ENCODE peak calls at places on chromosomes 5 and 9, in seven cellular contexts. S is foreskin fibroblast, V is GM23338, K is tibial artery, B is heart left ventricle, J is LNCaP clone FGC, G is upper lobe of right lung. A is an unnamed sample.

GRCh38 chr5:134139891-134140469 is 25.5 kb downstream of the TCF7 start:
- DNase-seq in S (no peak), V (no peak), K (no peak), B (peak; percentile 2), J (no peak), G (peak; percentile 25), A (peak; percentile 38)

GRCh38 chr9:11946521-11946920 is 746.7 kb upstream of the TYRP1 start:
- DNase-seq in S (peak; percentile 72), V (no peak), K (no peak), B (no peak), J (no peak), G (no peak), A (no peak)

GRCh38 chr5:129097498-129098296 is 3.1 kb downstream of the ISOC1 start:
- DNase-seq in S (no peak), V (no peak), K (no peak), B (no peak), J (no peak), G (no peak), A (no peak)

GRCh38 chr5:2699231-2699630 is 52.2 kb downstream of the IRX2 start:
- DNase-seq in S (no peak), V (no peak), K (no peak), B (no peak), J (no peak), G (no peak), A (peak; percentile 67)

GRCh38 chr9:128104171-128104618 is 23.3 kb downstream of the PTGES2 start:
- DNase-seq in S (no peak), V (no peak), K (no peak), B (peak; percentile 8), J (no peak), G (no peak), A (no peak)

GRCh38 chr5:68046445-68046844 is 169.1 kb upstream of the PIK3R1 start:
- DNase-seq in S (peak; percentile 98), V (no peak), K (peak; percentile 80), B (no peak), J (no peak), G (no peak), A (no peak)

GRCh38 chr9:136740971-136741884 is 1.5 kb downstream of the LCN10 start:
- DNase-seq in S (peak; percentile 67), V (no peak), K (no peak), B (peak; percentile 62), J (no peak), G (no peak), A (no peak)

GRCh38 chr9:112784020-112784788 is 33.6 kb downstream of the SNX30 start:
- DNase-seq in S (peak; percentile 20), V (peak; percentile 73), K (no peak), B (no peak), J (no peak), G (no peak), A (no peak)

GRCh38 chr5:36654598-36654997 is 48.2 kb downstream of the SLC1A3 start:
- DNase-seq in S (no peak), V (no peak), K (no peak), B (no peak), J (no peak), G (no peak), A (no peak)

GRCh38 chr9:98314381-98315066 is 59.1 kb upstream of the TBC1D2 start:
- DNase-seq in S (peak; percentile 65), V (no peak), K (no peak), B (no peak), J (no peak), G (peak; percentile 82), A (no peak)

GRCh38 chr9:85064811-85065371 is 395.4 kb downstream of the NTRK2 start:
- DNase-seq in S (no peak), V (no peak), K (no peak), B (no peak), J (no peak), G (no peak), A (no peak)

GRCh38 chr9:116605904-116606341 is 81.2 kb upstream of the TRIM32 start:
- DNase-seq in S (peak; percentile 32), V (peak; percentile 34), K (no peak), B (peak; percentile 28), J (no peak), G (no peak), A (peak; percentile 75)

DNA sequence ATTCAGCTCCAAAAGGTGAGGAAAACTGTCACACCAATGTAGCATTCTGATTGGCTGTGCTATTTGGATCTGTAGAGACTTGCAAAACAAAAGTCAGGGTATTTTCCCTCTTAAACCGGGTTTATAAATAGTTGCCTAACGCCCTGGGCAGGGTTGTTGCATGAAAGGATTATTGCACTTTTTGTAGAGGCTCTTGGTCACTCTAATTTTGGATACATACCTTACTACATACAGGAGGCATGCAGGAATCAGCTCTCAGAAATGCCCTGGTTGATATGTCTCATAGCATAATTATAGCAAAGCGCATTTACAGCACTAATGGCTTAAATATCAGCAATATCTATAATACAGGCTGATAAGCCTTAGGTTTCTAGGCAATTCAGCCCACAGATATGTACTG is 200.0 kb upstream of the GDNF start:
- DNase-seq in S (no peak), V (no peak), K (no peak), B (no peak), J (no peak), G (no peak), A (no peak)
- H3K4me3 ChIP-seq in S (no peak overlapping the region), V (no peak overlapping the region), K (no peak overlapping the region), B (no peak overlapping the region), J (no peak overlapping the region), G (no peak overlapping the region), A (no peak overlapping the region)

GRCh38 chr5:97547414-97547813 is 364.4 kb upstream of the RIOK2 start:
- DNase-seq in S (no peak), V (no peak), K (no peak), B (no peak), J (no peak), G (no peak), A (no peak)

GRCh38 chr5:97547999-97548797 is 365.2 kb upstream of the RIOK2 start:
- DNase-seq in S (peak; percentile 31), V (no peak), K (no peak), B (no peak), J (no peak), G (no peak), A (no peak)

GRCh38 chr5:97550164-97550563 is 367.1 kb upstream of the RIOK2 start:
- DNase-seq in S (peak; percentile 81), V (peak; percentile 46), K (no peak), B (no peak), J (no peak), G (no peak), A (no peak)

GRCh38 chr5:97550818-97551217 is 367.8 kb upstream of the RIOK2 start:
- DNase-seq in S (no peak), V (no peak), K (no peak), B (no peak), J (no peak), G (no peak), A (no peak)

GRCh38 chr5:97549496-97549895 is 366.4 kb upstream of the RIOK2 start:
- DNase-seq in S (no peak), V (no peak), K (no peak), B (no peak), J (no peak), G (no peak), A (no peak)
- TF ChIP-seq CTCF in S (no peak), V (no peak), K (no peak), B (no peak), J (no peak), G (no peak), A (no peak)

GRCh38 chr5:150166193-150167162 is at the start of gene CDX1:
- DNase-seq in S (no peak), V (peak; percentile 55), K (no peak), B (no peak), J (no peak), G (no peak), A (no peak)
- H3K4me3 ChIP-seq in S (no peak within 1 kb of the TSS), V (peak within 1 kb of the TSS; percentile 48), K (no peak within 1 kb of the TSS), B (no peak within 1 kb of the TSS), J (no peak within 1 kb of the TSS), G (no peak within 1 kb of the TSS), A (no peak within 1 kb of the TSS)

GRCh38 chr5:128084228-128085167 is 932 bp downstream of the SLC12A2 start:
- DNase-seq in S (peak; percentile 51), V (peak; percentile 48), K (peak; percentile 70), B (peak; percentile 36), J (no peak), G (peak; percentile 75), A (peak; percentile 75)

GRCh38 chr5:128083811-128084227 is 253 bp downstream of the SLC12A2 start:
- DNase-seq in S (peak; percentile 86), V (peak; percentile 56), K (peak; percentile 79), B (no peak), J (no peak), G (no peak), A (peak; percentile 82)

GRCh38 chr5:128082551-128083032 is 974 bp upstream of the SLC12A2 start:
- DNase-seq in S (no peak), V (no peak), K (no peak), B (no peak), J (no peak), G (no peak), A (no peak)

GRCh38 chr5:128083033-128083810 is at the start of gene SLC12A2:
- DNase-seq in S (peak; percentile 98), V (peak; percentile 94), K (peak; percentile 96), B (peak; percentile 93), J (peak; percentile 85), G (peak; percentile 96), A (peak; percentile 93)

GRCh38 chr5:128081111-128081865 is 2.3 kb upstream of the SLC12A2 start:
- DNase-seq in S (peak; percentile 36), V (no peak), K (no peak), B (no peak), J (no peak), G (no peak), A (no peak)
- TF ChIP-seq CTCF in S (no peak), V (no peak), K (peak; percentile 21), B (no peak), J (no peak), G (no peak), A (no peak)